ENCODE peak calls at places on chromosomes 1 and 21, in seven cellular contexts. O, B, P, T, E, Y and J are unnamed samples.

GRCh38 chr1:182624582-182624981 is 20.4 kb upstream of the RGS16 start:
- DNase-seq in O (no peak), B (no peak), P (no peak), T (no peak), E (no peak), Y (no peak), J (no peak)

GRCh38 chr1:57485643-57486042 is 61.8 kb upstream of the DAB1 start:
- DNase-seq in O (no peak), B (no peak), P (no peak), T (no peak), E (no peak), Y (no peak), J (no peak)

GRCh38 chr1:20183876-20184275 is 2.0 kb upstream of the UBXN10 start:
- DNase-seq in O (no peak), B (no peak), P (no peak), T (no peak), E (peak), Y (peak), J (no peak)

GRCh38 chr1:108096089-108096488 is 104.1 kb downstream of the SLC25A24 start:
- DNase-seq in O (no peak), B (no peak), P (no peak), T (no peak), E (no peak), Y (no peak), J (no peak)

GRCh38 chr1:940121-941026 is 16.7 kb downstream of the SAMD11 start:
- DNase-seq in O (no peak), B (peak), P (peak), T (no peak), E (peak), Y (peak), J (no peak)

GRCh38 chr1:9728451-9729295 is 77.1 kb downstream of the PIK3CD start:
- DNase-seq in O (no peak), B (no peak), P (no peak), T (no peak), E (no peak), Y (no peak), J (no peak)

GRCh38 chr1:78591971-78592370 is 28.3 kb upstream of the IFI44L start:
- DNase-seq in O (no peak), B (no peak), P (no peak), T (no peak), E (no peak), Y (no peak), J (no peak)

GRCh38 chr21:42367379-42368165 is 1.2 kb upstream of the TFF1 start:
- DNase-seq in O (no peak), B (no peak), P (no peak), T (no peak), E (no peak), Y (no peak), J (no peak)

GRCh38 chr1:28326980-28327379 is 1.9 kb upstream of the MED18 start:
- DNase-seq in O (no peak), B (no peak), P (no peak), T (no peak), E (no peak), Y (no peak), J (no peak)

GRCh38 chr1:25482211-25482610 is 51.5 kb downstream of the MACO1 start:
- DNase-seq in O (no peak), B (no peak), P (no peak), T (no peak), E (no peak), Y (no peak), J (no peak)

GRCh38 chr1:74790453-74790852 is 57.5 kb downstream of the TYW3 start:
- DNase-seq in O (no peak), B (no peak), P (no peak), T (no peak), E (no peak), Y (no peak), J (no peak)

GRCh38 chr21:45178971-45179370 is 104.6 kb downstream of the ADARB1 start:
- DNase-seq in O (no peak), B (no peak), P (no peak), T (no peak), E (no peak), Y (no peak), J (no peak)

GRCh38 chr1:206921772-206922265 is at the start of gene FCMR:
- DNase-seq in O (no peak), B (no peak), P (no peak), T (peak), E (peak), Y (no peak), J (no peak)
- TF ChIP-seq TAF1 in O (no peak), B (peak), P (no peak), T (peak), E (no peak), Y (no peak), J (peak)

GRCh38 chr1:217393901-217394300 is 237.0 kb downstream of the GPATCH2 start:
- DNase-seq in O (no peak), B (no peak), P (no peak), T (no peak), E (no peak), Y (no peak), J (no peak)
- TF ChIP-seq TAF1 in O (no peak), B (no peak), P (no peak), T (no peak), E (no peak), Y (no peak), J (no peak)

DNA sequence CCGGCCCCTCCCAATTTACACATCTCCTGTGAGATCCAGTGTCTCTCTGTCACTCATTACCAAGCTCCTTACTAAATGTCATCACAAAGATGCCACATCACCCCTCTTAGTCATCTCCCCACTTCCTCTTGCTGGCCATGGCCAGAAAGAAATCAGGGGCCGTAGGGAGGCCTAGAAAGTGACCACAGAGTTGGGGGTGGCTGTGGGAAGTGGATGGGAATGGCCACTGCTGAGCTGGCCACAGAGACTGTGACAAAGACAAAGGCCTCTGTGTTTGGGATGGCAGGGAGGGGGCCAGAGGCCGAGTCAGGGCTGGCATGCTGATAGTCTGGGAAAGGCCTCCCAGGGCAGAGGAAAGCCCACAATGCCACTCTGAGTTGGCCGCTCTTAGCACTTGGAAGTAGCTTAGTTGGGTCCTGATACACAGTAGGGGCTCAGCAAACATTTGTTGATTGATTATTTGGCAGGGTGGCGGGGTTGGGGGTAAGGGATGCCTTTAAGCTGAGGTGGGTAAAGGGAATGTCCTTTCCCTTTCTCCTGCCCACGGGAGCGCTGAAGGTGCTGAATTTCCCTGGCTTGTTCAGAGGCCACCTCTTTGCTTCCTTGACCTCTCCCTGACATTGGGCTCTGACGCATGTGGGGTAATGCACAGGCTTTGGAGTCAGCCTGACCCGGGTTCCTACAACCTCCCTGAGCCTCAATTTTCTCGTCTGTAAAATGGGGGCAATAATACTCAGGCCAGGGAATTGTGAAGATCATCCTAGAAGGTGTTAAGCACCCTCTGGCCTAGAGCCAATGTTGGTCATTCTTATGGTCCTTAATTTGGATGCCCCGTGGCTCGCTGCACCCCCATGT is 13.2 kb downstream of the NAV1 start:
- DNase-seq in O (no peak), B (no peak), P (no peak), T (no peak), E (no peak), Y (no peak), J (no peak)
- TF ChIP-seq TAF1 in O (no peak), B (no peak), P (no peak), T (no peak), E (no peak), Y (peak), J (no peak)

GRCh38 chr1:156488566-156489165 is 11.9 kb downstream of the MEF2D start:
- DNase-seq in O (no peak), B (no peak), P (no peak), T (no peak), E (no peak), Y (no peak), J (peak)
- TF ChIP-seq TAF1 in O (no peak), B (peak), P (no peak), T (no peak), E (no peak), Y (no peak), J (no peak)

DNA sequence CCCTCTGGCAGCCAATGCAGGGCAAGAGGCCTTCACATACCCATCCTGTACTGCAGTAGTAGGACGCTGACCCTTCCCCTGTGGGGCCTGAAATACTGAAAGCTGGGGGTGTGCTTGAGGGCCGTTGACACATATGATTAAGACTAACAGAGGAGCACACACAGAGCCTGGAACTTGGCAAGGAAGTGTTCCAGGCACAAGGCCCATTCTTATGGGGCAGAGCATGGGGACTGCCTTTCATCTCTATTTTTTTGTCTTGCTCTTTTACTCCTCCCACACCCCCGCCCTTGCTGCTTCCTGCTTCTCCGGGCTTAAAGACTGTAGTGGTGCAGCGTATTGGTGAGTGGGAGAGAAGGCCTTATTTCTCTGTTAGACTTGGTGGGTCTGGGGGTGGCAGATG is 137.4 kb downstream of the BACH1 start:
- DNase-seq in O (no peak), B (no peak), P (no peak), T (no peak), E (no peak), Y (no peak), J (no peak)
- TF ChIP-seq TAF1 in O (no peak), B (no peak), P (no peak), T (no peak), E (no peak), Y (no peak), J (no peak)